ENCODE peak calls at places on chromosomes 5 and 9, in four cellular contexts. F is WTC11, E is HepG2, I is K562. V is an unnamed sample.

GRCh38 chr9:122307036-122307435 is 42.4 kb downstream of the MRRF start:
- DNase-seq in F (no peak), I (no peak), E (no peak), V (no peak)

GRCh38 chr9:112015736-112016135 is 119.1 kb downstream of the UGCG start:
- DNase-seq in I (no peak), E (no peak), F (no peak), V (no peak)

GRCh38 chr5:132675936-132676689 is 2.3 kb downstream of the IL4 start:
- DNase-seq in I (no peak), E (no peak), F (no peak), V (no peak)

GRCh38 chr5:100518377-100518776 is 16.8 kb upstream of the FAM174A start:
- DNase-seq in E (no peak), F (peak), I (no peak), V (peak)

GRCh38 chr9:112121633-112122032 is 53.5 kb downstream of the SUSD1 start:
- DNase-seq in F (no peak), I (no peak), E (no peak), V (no peak)

GRCh38 chr9:124242331-124243194 is 15.2 kb upstream of the NEK6 start:
- DNase-seq in I (no peak), E (no peak), F (peak), V (no peak)

GRCh38 chr5:73726606-73727231 is 100.7 kb downstream of the ARHGEF28 start:
- DNase-seq in F (no peak), E (no peak), I (no peak), V (no peak)

GRCh38 chr9:71719585-71719984 is 48.7 kb downstream of the CEMIP2 start:
- DNase-seq in F (no peak), E (no peak), I (no peak), V (no peak)

GRCh38 chr5:31232273-31232888 is 38.9 kb downstream of the CDH6 start:
- DNase-seq in E (peak), I (peak), F (peak), V (peak)

GRCh38 chr5:138953370-138954256 is 78.5 kb upstream of the LRRTM2 start:
- DNase-seq in F (no peak), E (no peak), I (peak), V (no peak)

GRCh38 chr5:107917983-107918382 is 247.2 kb upstream of the EFNA5 start:
- DNase-seq in I (no peak), E (no peak), F (no peak), V (no peak)

GRCh38 chr5:19988447-19988846 is 447 bp upstream of the CDH18 start:
- DNase-seq in F (no peak), I (no peak), E (no peak), V (no peak)

GRCh38 chr5:141518616-141519015 is 29.7 kb downstream of the PCDHGC5 start:
- DNase-seq in E (no peak), F (no peak), I (no peak), V (no peak)

GRCh38 chr5:91162534-91163381 is 220.4 kb downstream of the ARRDC3 start:
- DNase-seq in E (peak), I (peak), F (no peak), V (no peak)

GRCh38 chr5:111242606-111243005 is 18.4 kb downstream of the CAMK4 start:
- DNase-seq in E (no peak), I (no peak), F (no peak), V (no peak)

GRCh38 chr5:123425444-123425843 is 2.2 kb upstream of the CEP120 start:
- DNase-seq in F (no peak), I (no peak), E (no peak), V (no peak)

GRCh38 chr5:56640763-56641406 is 174.5 kb upstream of the MAP3K1 start:
- DNase-seq in E (no peak), I (no peak), F (no peak), V (no peak)

GRCh38 chr9:77019810-77020437 is 469 bp downstream of the FOXB2 start:
- DNase-seq in E (no peak), I (no peak), F (no peak), V (no peak)

GRCh38 chr5:176413255-176413565 is 3.1 kb downstream of the CLTB start:
- DNase-seq in I (no peak), F (no peak), E (no peak), V (peak)

GRCh38 chr5:8726383-8727036 is 819.4 kb downstream of the SEMA5A start:
- DNase-seq in E (no peak), F (no peak), I (no peak), V (no peak)

GRCh38 chr5:176144508-176144907 is 93.7 kb upstream of the SIMC1 start:
- DNase-seq in E (no peak), F (no peak), I (no peak), V (no peak)

GRCh38 chr9:22037954-22038690 is 29.0 kb upstream of the CDKN2B start:
- DNase-seq in E (no peak), F (no peak), I (no peak), V (no peak)

GRCh38 chr5:149937610-149938009 is 7.0 kb downstream of the PDE6A start:
- DNase-seq in E (no peak), F (no peak), I (no peak), V (no peak)

GRCh38 chr9:105842023-105842644 is 147.8 kb downstream of the TMEM38B start:
- DNase-seq in I (peak), F (peak), E (peak), V (peak)

GRCh38 chr5:115349001-115349817 is 52.8 kb upstream of the CCDC112 start:
- DNase-seq in E (peak), I (no peak), F (no peak), V (no peak)

GRCh38 chr9:121640076-121640475 is 11.4 kb upstream of the DAB2IP start:
- DNase-seq in I (peak), E (peak), F (peak), V (peak)

GRCh38 chr9:91433180-91433579 is 9.5 kb upstream of the NFIL3 start:
- DNase-seq in E (peak), F (no peak), I (peak), V (no peak)

GRCh38 chr9:133116346-133117231 is 4.5 kb downstream of the RALGDS start:
- DNase-seq in I (no peak), F (no peak), E (no peak), V (no peak)

GRCh38 chr5:95986001-95986400 is 24.4 kb upstream of the ELL2 start:
- DNase-seq in I (no peak), E (no peak), F (no peak), V (no peak)

DNA sequence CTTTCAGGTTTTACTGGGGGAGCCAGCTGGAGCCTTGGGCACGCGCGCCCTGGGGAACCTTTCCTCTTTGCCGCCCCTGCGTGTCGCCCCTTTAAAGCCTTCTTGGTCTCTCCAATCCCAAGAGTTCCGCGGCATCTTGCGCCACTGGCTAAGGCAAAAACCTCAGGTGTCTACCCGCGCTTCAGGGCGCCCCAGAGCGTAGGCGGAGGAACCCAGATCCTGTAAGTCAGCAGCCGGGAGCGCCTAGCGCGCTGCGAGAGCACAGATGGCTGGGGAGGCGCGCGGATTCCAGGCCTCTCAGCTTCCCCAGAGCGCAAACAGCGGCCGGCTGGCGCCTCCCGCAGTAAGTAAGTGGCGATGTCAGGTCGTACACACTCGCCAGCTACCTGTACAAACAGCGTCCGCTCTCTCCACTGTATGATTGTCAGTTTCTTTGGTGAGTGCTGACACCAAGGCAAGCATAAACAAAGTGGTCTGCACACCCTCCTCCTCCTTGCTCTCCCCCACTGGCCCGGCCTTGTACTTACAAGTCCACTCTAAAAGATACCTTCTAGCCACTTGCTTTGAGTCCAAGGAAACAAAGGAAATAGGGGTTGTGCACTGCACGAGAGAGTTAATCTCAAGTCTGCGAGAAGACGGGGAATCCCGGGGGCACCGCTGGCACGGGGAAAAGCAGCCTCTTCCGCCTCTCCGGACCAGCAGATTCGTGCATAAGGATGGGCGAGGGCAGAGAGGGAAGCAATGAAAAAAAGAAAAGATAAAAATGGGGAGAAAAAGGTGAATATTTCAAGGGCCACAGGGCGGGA is 2.9 kb downstream of the HTR1A start:
- DNase-seq in I (no peak), F (peak), E (no peak), V (no peak)
- TF ChIP-seq SP1 in I (no peak), F (no peak), E (no peak), V (no peak)

GRCh38 chr5:39652036-39652435 is 227.3 kb upstream of the DAB2 start:
- DNase-seq in F (no peak), I (no peak), E (no peak), V (no peak)

GRCh38 chr5:39657943-39658342 is 233.2 kb upstream of the DAB2 start:
- DNase-seq in F (no peak), E (no peak), I (no peak), V (no peak)

GRCh38 chr5:39658861-39659260 is 234.1 kb upstream of the DAB2 start:
- DNase-seq in I (no peak), F (no peak), E (no peak), V (no peak)

GRCh38 chr5:39656600-39656999 is 231.8 kb upstream of the DAB2 start:
- DNase-seq in F (no peak), E (no peak), I (no peak), V (no peak)

GRCh38 chr5:39654715-39655114 is 229.9 kb upstream of the DAB2 start:
- DNase-seq in F (no peak), I (no peak), E (no peak), V (no peak)
- TF ChIP-seq ELF4 in F (no peak), I (no peak), E (no peak), V (no peak)

DNA sequence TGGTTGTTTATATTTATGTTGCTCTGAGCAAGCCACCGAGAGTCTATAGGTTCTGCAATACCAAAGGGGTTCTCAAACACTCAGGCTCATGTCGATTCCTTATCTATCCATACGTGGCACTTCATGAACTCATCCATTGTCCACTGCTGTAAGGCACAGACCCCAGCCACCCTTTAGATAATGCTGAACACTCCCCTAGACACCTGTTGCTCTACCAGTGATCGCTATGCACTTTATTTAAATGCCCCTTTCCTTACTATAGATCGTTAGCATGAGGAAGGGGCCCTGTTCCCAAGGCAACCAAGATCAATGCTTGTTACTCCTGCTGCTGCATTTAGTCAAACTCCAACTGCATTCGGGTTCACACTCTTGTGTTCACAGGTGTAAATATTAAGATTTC is 171.9 kb downstream of the PAM start:
- DNase-seq in E (no peak), F (no peak), I (no peak), V (no peak)
- TF ChIP-seq SP1 in E (no peak), F (no peak), I (no peak), V (no peak)

DNA sequence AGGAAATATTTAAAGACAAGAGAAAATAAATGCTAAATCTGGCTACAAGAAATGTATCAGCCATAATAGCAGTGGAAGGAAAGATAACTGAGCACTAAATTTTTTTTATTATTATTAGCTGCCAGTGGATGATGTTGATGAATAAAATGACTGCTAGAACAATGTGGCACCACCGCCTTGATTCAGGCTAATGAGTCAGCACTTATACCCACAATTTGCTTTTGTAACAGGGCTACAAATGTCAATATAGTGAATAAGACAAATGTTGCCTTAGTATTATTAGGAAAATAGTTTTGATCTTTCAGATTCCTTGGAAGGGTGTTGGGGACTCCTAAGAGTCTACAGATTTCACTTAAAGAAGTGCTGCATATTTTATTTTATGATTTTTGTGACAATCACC is 555.2 kb upstream of the GRAMD2B start:
- DNase-seq in I (no peak), F (no peak), E (no peak), V (no peak)
- TF ChIP-seq ELF4 in I (no peak), F (no peak), E (no peak), V (no peak)